ENCODE peak calls at places on chromosomes 1 and 21, in nine cellular contexts. J, K, F, E, V, Q, R, Z and Y are unnamed samples.

GRCh38 chr1:169676001-169676400 is 35.4 kb downstream of the SELL start:
- DNase-seq in Z (no peak), F (no peak), J (peak; percentile 98), R (no peak), V (no peak), K (no peak), Q (no peak), E (no peak), Y (peak; percentile 1)

GRCh38 chr1:181094402-181094801 is 5.9 kb downstream of the IER5 start:
- DNase-seq in E (no peak), K (no peak), V (no peak), R (no peak), F (no peak), Z (no peak), Q (no peak), J (no peak), Y (no peak)

GRCh38 chr1:184494929-184495328 is 108.1 kb downstream of the C1orf21 start:
- DNase-seq in V (no peak), K (no peak), F (no peak), J (no peak), E (no peak), R (no peak), Q (no peak), Z (no peak), Y (no peak)

GRCh38 chr1:16926491-16927195 is 4.9 kb downstream of the CROCC start:
- DNase-seq in Q (no peak), F (no peak), R (no peak), J (no peak), V (no peak), Z (no peak), K (no peak), E (no peak), Y (no peak)

GRCh38 chr1:61463220-61463619 is 261.7 kb downstream of the TM2D1 start:
- DNase-seq in V (no peak), K (no peak), Q (no peak), Z (no peak), J (no peak), E (no peak), F (no peak), R (no peak), Y (no peak)

GRCh38 chr1:115437146-115437639 is 99.1 kb upstream of the NGF start:
- DNase-seq in J (no peak), F (no peak), R (no peak), Z (no peak), Q (no peak), E (no peak), K (no peak), V (no peak), Y (no peak)

GRCh38 chr1:53220962-53221286 is 490 bp upstream of the CZIB start:
- DNase-seq in F (no peak), K (no peak), V (no peak), E (no peak), J (no peak), Z (no peak), R (no peak), Q (no peak), Y (no peak)

GRCh38 chr1:233625510-233625981 is 11.6 kb downstream of the KCNK1 start:
- DNase-seq in Z (peak; percentile 47), J (no peak), V (no peak), Q (peak; percentile 62), E (no peak), K (no peak), F (no peak), R (no peak), Y (no peak)

GRCh38 chr1:240797050-240797449 is 185.1 kb upstream of the GREM2 start:
- DNase-seq in Z (no peak), E (no peak), V (no peak), F (no peak), K (no peak), J (peak; percentile 93), R (no peak), Q (no peak), Y (no peak)

GRCh38 chr1:15283500-15283899 is 36.5 kb downstream of the FHAD1 start:
- DNase-seq in R (no peak), J (peak; percentile 72), F (no peak), E (no peak), V (no peak), Q (no peak), Z (no peak), K (no peak), Y (no peak)

GRCh38 chr1:236156512-236157208 is 14.3 kb downstream of the GPR137B start:
- DNase-seq in E (no peak), R (peak; percentile 86), F (peak; percentile 97), Q (no peak), Z (peak; percentile 36), V (no peak), K (no peak), J (no peak), Y (no peak)

GRCh38 chr1:53890522-53890941 is 935 bp upstream of the YIPF1 start:
- DNase-seq in J (no peak), R (no peak), F (peak; percentile 59), K (no peak), Q (no peak), V (no peak), Z (no peak), E (no peak), Y (no peak)

GRCh38 chr1:55980574-55980973 is 598.8 kb downstream of the PLPP3 start:
- DNase-seq in K (no peak), J (peak; percentile 9), Q (no peak), F (no peak), E (no peak), R (no peak), Z (no peak), V (no peak), Y (peak; percentile 71)

GRCh38 chr1:26419494-26419893 is 8.9 kb downstream of the LIN28A start:
- DNase-seq in Z (no peak), J (no peak), E (no peak), V (no peak), K (no peak), R (no peak), Q (no peak), F (no peak), Y (no peak)

GRCh38 chr21:20253261-20253660 is 744.9 kb upstream of the NCAM2 start:
- DNase-seq in Z (no peak), E (no peak), V (no peak), Q (no peak), K (no peak), R (no peak), F (no peak), J (no peak), Y (no peak)

GRCh38 chr21:20254964-20255363 is 743.2 kb upstream of the NCAM2 start:
- DNase-seq in V (no peak), R (no peak), E (no peak), J (no peak), K (no peak), Q (no peak), F (no peak), Z (no peak), Y (no peak)

GRCh38 chr21:20250337-20250736 is 747.9 kb upstream of the NCAM2 start:
- DNase-seq in K (no peak), R (no peak), Q (no peak), F (no peak), J (no peak), Z (no peak), E (no peak), V (no peak), Y (no peak)

DNA sequence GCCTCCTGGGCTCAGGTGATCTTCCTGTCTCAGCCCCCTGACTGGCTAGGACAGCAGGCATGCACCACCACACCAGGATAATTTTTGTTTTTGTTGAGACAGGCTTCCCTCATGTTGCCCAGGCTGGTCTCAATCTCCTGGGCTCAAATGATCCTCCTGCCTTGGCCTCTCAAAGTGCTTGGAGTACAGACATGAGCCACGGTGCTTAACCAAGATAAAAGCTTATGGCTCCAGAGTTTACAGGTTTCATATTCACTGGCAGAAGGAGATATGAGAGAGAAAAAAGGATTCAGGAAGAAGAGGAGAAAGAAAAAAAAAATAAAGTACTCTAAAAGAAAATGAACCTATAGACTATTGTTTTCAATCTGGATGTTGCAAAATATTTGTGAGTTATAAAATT is 748.8 kb upstream of the NCAM2 start:
- DNase-seq in E (no peak), J (no peak), K (no peak), Z (no peak), Q (no peak), V (no peak), R (no peak), F (no peak), Y (no peak)
- H3K9me3 ChIP-seq in E (no peaks in the 10 kb centered on the region), J (peaks cover 4% of the 10 kb centered on the region), K (no peaks in the 10 kb centered on the region), Z (no peaks in the 10 kb centered on the region), Q (no peaks in the 10 kb centered on the region), V (no peaks in the 10 kb centered on the region), R (peaks cover 19% of the 10 kb centered on the region), F (peaks cover 36% of the 10 kb centered on the region), Y (peaks cover 3% of the 10 kb centered on the region)

GRCh38 chr1:152309955-152310354 is 15.1 kb downstream of the FLG start:
- DNase-seq in J (no peak), E (no peak), K (no peak), F (no peak), Q (no peak), R (no peak), V (no peak), Z (no peak), Y (no peak)
- H3K9me3 ChIP-seq in J (no peaks in the 10 kb centered on the region), E (no peaks in the 10 kb centered on the region), K (peaks cover 3% of the 10 kb centered on the region), F (no peaks in the 10 kb centered on the region), Q (no peaks in the 10 kb centered on the region), R (no peaks in the 10 kb centered on the region), V (no peaks in the 10 kb centered on the region), Z (no peaks in the 10 kb centered on the region), Y (no peaks in the 10 kb centered on the region)

DNA sequence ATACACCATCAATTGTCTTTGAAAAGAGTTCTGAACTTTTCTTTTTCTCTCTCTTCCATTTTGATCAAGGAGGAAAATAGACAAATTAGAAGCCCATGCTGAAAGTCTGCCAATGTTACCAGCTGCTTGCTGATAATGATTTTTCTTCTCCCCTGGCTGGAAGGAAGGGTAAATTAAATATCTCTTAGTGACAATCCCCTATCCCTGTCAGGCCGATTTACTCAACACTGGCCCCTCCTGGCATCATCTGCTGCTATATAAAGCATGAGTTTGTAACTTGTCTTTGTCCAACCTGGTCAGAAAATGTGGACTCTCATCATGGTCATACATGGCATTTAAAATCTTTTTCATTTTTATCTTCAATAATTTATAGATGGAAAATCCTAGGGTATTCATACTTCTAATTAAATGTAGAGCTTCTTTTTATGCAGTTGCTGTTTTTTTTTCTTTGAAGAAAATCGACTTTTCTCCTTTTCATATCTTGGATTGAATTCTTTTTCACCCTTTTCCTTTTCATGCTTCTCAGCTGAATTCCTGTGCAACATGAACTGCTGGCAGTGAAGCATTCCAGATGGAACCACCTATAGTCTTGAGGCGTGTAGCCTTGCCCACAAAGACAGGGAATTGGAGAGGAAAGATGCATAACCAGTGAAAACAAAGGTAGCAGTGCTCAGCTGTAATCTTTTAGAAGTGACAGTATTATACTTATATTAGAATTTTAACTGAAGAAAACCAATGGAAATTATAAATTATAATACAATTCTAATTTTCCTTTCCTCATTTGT is 214.7 kb upstream of the PTGFR start:
- DNase-seq in J (no peak), Z (no peak), Q (no peak), V (no peak), F (no peak), K (no peak), E (no peak), R (no peak), Y (peak; percentile 18)
- H3K9me3 ChIP-seq in J (no peaks in the 10 kb centered on the region), Z (no peaks in the 10 kb centered on the region), Q (no peaks in the 10 kb centered on the region), V (no peaks in the 10 kb centered on the region), F (no peaks in the 10 kb centered on the region), K (no peaks in the 10 kb centered on the region), E (no peaks in the 10 kb centered on the region), R (no peaks in the 10 kb centered on the region), Y (no peaks in the 10 kb centered on the region)

DNA sequence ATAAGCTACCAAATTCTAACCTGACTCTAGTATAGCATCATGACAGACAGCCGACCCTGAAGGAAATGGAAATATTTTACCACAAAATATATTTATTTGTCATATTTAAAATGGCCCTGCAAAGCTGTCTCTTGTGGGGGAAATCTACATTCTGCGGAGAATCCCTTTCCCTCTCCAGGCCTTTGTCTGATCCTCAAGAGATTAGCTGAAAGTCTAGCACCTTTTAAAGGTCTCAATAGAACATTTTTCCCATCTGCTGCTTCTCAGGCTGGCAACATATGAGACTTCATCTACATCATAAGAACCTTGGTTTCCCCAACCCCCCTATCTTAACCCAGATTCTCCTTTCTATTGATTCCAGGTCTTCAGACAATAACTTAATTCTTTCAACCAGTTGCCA is 1.7 kb upstream of the OR11L1 start:
- DNase-seq in Z (no peak), K (no peak), F (no peak), R (no peak), E (no peak), Q (no peak), V (no peak), J (no peak), Y (no peak)
- H3K9me3 ChIP-seq in Z (no peaks in the 10 kb centered on the region), K (no peaks in the 10 kb centered on the region), F (no peaks in the 10 kb centered on the region), R (no peaks in the 10 kb centered on the region), E (no peaks in the 10 kb centered on the region), Q (no peaks in the 10 kb centered on the region), V (no peaks in the 10 kb centered on the region), J (no peaks in the 10 kb centered on the region), Y (no peaks in the 10 kb centered on the region)